ENCODE peak calls at places on chromosomes 3 and 15, in ten cellular contexts. One of them, this sample, is unnamed.

GRCh38 chr3:89270201-89270600 is 162.8 kb downstream of the EPHA3 start:
- DNase-seq in cardiac fibroblast: no peak
- DNase-seq in naive B cell: no peak
- DNase-seq in hypothalamus: no peak
- DNase-seq in activated T-cell treated with anti-CD3 and anti-CD28 coated beads for 24 hours: no peak
- DNase-seq in putamen: no peak
- DNase-seq in activated gamma-delta T cell treated with Interleukin-2 at 50 U/mL for 16 hours: no peak
- DNase-seq in activated T-helper 2 cell treated with anti-CD3 and anti-CD28 coated beads, Interferon-gamma antibody, Interleukin-2, Interleukin-4, amounts not matched to agents 10 μg/mL and 5 μg/mL and 100 μg/mL, durations not matched to agents 14 hours and 24 hours and 36 hours: no peak
- DNase-seq in sigmoid colon: no peak
- DNase-seq in activated naive CD4-positive, alpha-beta T cell treated with anti-CD3 and anti-CD28 coated beads, Interleukin-2, amount 10 ng/mL, durations not matched to agents 7 days and 5 days: no peak
- DNase-seq in this sample: no peak

GRCh38 chr15:79475312-79475711 is 43.2 kb downstream of the MINAR1 start:
- DNase-seq in cardiac fibroblast: no peak
- DNase-seq in naive B cell: no peak
- DNase-seq in hypothalamus: no peak
- DNase-seq in activated T-cell treated with anti-CD3 and anti-CD28 coated beads for 24 hours: no peak
- DNase-seq in putamen: no peak
- DNase-seq in activated gamma-delta T cell treated with Interleukin-2 at 50 U/mL for 16 hours: no peak
- DNase-seq in activated T-helper 2 cell treated with anti-CD3 and anti-CD28 coated beads, Interferon-gamma antibody, Interleukin-2, Interleukin-4, amounts not matched to agents 10 μg/mL and 5 μg/mL and 100 μg/mL, durations not matched to agents 14 hours and 24 hours and 36 hours: no peak
- DNase-seq in sigmoid colon: no peak
- DNase-seq in activated naive CD4-positive, alpha-beta T cell treated with anti-CD3 and anti-CD28 coated beads, Interleukin-2, amount 10 ng/mL, durations not matched to agents 7 days and 5 days: no peak
- DNase-seq in this sample: no peak

GRCh38 chr15:26065723-26066122 is 202.6 kb upstream of the ATP10A start:
- DNase-seq in cardiac fibroblast: no peak
- DNase-seq in naive B cell: no peak
- DNase-seq in hypothalamus: no peak
- DNase-seq in activated T-cell treated with anti-CD3 and anti-CD28 coated beads for 24 hours: no peak
- DNase-seq in putamen: no peak
- DNase-seq in activated gamma-delta T cell treated with Interleukin-2 at 50 U/mL for 16 hours: no peak
- DNase-seq in activated T-helper 2 cell treated with anti-CD3 and anti-CD28 coated beads, Interferon-gamma antibody, Interleukin-2, Interleukin-4, amounts not matched to agents 10 μg/mL and 5 μg/mL and 100 μg/mL, durations not matched to agents 14 hours and 24 hours and 36 hours: no peak
- DNase-seq in sigmoid colon: no peak
- DNase-seq in activated naive CD4-positive, alpha-beta T cell treated with anti-CD3 and anti-CD28 coated beads, Interleukin-2, amount 10 ng/mL, durations not matched to agents 7 days and 5 days: no peak
- DNase-seq in this sample: no peak

GRCh38 chr3:100882571-100882981 is 110.6 kb downstream of the ABI3BP start:
- DNase-seq in cardiac fibroblast: peak
- DNase-seq in naive B cell: no peak
- DNase-seq in hypothalamus: no peak
- DNase-seq in activated T-cell treated with anti-CD3 and anti-CD28 coated beads for 24 hours: no peak
- DNase-seq in putamen: no peak
- DNase-seq in activated gamma-delta T cell treated with Interleukin-2 at 50 U/mL for 16 hours: no peak
- DNase-seq in activated T-helper 2 cell treated with anti-CD3 and anti-CD28 coated beads, Interferon-gamma antibody, Interleukin-2, Interleukin-4, amounts not matched to agents 10 μg/mL and 5 μg/mL and 100 μg/mL, durations not matched to agents 14 hours and 24 hours and 36 hours: no peak
- DNase-seq in sigmoid colon: no peak
- DNase-seq in activated naive CD4-positive, alpha-beta T cell treated with anti-CD3 and anti-CD28 coated beads, Interleukin-2, amount 10 ng/mL, durations not matched to agents 7 days and 5 days: no peak
- DNase-seq in this sample: no peak

GRCh38 chr3:18224406-18224805 is 200.7 kb downstream of the SATB1 start:
- DNase-seq in cardiac fibroblast: no peak
- DNase-seq in naive B cell: peak
- DNase-seq in hypothalamus: no peak
- DNase-seq in activated T-cell treated with anti-CD3 and anti-CD28 coated beads for 24 hours: no peak
- DNase-seq in putamen: no peak
- DNase-seq in activated gamma-delta T cell treated with Interleukin-2 at 50 U/mL for 16 hours: no peak
- DNase-seq in activated T-helper 2 cell treated with anti-CD3 and anti-CD28 coated beads, Interferon-gamma antibody, Interleukin-2, Interleukin-4, amounts not matched to agents 10 μg/mL and 5 μg/mL and 100 μg/mL, durations not matched to agents 14 hours and 24 hours and 36 hours: no peak
- DNase-seq in sigmoid colon: no peak
- DNase-seq in activated naive CD4-positive, alpha-beta T cell treated with anti-CD3 and anti-CD28 coated beads, Interleukin-2, amount 10 ng/mL, durations not matched to agents 7 days and 5 days: no peak
- DNase-seq in this sample: no peak

GRCh38 chr3:173109143-173109542 is 31.9 kb downstream of the SPATA16 start:
- DNase-seq in cardiac fibroblast: no peak
- DNase-seq in naive B cell: no peak
- DNase-seq in hypothalamus: no peak
- DNase-seq in activated T-cell treated with anti-CD3 and anti-CD28 coated beads for 24 hours: no peak
- DNase-seq in putamen: no peak
- DNase-seq in activated gamma-delta T cell treated with Interleukin-2 at 50 U/mL for 16 hours: no peak
- DNase-seq in activated T-helper 2 cell treated with anti-CD3 and anti-CD28 coated beads, Interferon-gamma antibody, Interleukin-2, Interleukin-4, amounts not matched to agents 10 μg/mL and 5 μg/mL and 100 μg/mL, durations not matched to agents 14 hours and 24 hours and 36 hours: no peak
- DNase-seq in sigmoid colon: no peak
- DNase-seq in activated naive CD4-positive, alpha-beta T cell treated with anti-CD3 and anti-CD28 coated beads, Interleukin-2, amount 10 ng/mL, durations not matched to agents 7 days and 5 days: no peak
- DNase-seq in this sample: no peak

GRCh38 chr3:96844204-96844514 is 29.8 kb downstream of the EPHA6 start:
- DNase-seq in cardiac fibroblast: no peak
- DNase-seq in naive B cell: no peak
- DNase-seq in hypothalamus: no peak
- DNase-seq in activated T-cell treated with anti-CD3 and anti-CD28 coated beads for 24 hours: no peak
- DNase-seq in putamen: no peak
- DNase-seq in activated gamma-delta T cell treated with Interleukin-2 at 50 U/mL for 16 hours: no peak
- DNase-seq in activated T-helper 2 cell treated with anti-CD3 and anti-CD28 coated beads, Interferon-gamma antibody, Interleukin-2, Interleukin-4, amounts not matched to agents 10 μg/mL and 5 μg/mL and 100 μg/mL, durations not matched to agents 14 hours and 24 hours and 36 hours: no peak
- DNase-seq in sigmoid colon: no peak
- DNase-seq in activated naive CD4-positive, alpha-beta T cell treated with anti-CD3 and anti-CD28 coated beads, Interleukin-2, amount 10 ng/mL, durations not matched to agents 7 days and 5 days: no peak
- DNase-seq in this sample: no peak

GRCh38 chr15:52728899-52729298 is 49.7 kb upstream of the ATOSA start:
- DNase-seq in cardiac fibroblast: peak
- DNase-seq in naive B cell: no peak
- DNase-seq in hypothalamus: no peak
- DNase-seq in activated T-cell treated with anti-CD3 and anti-CD28 coated beads for 24 hours: no peak
- DNase-seq in putamen: no peak
- DNase-seq in activated gamma-delta T cell treated with Interleukin-2 at 50 U/mL for 16 hours: no peak
- DNase-seq in activated T-helper 2 cell treated with anti-CD3 and anti-CD28 coated beads, Interferon-gamma antibody, Interleukin-2, Interleukin-4, amounts not matched to agents 10 μg/mL and 5 μg/mL and 100 μg/mL, durations not matched to agents 14 hours and 24 hours and 36 hours: no peak
- DNase-seq in sigmoid colon: no peak
- DNase-seq in activated naive CD4-positive, alpha-beta T cell treated with anti-CD3 and anti-CD28 coated beads, Interleukin-2, amount 10 ng/mL, durations not matched to agents 7 days and 5 days: no peak
- DNase-seq in this sample: no peak

GRCh38 chr15:84600331-84600686 is 500 bp upstream of the ZSCAN2 start:
- DNase-seq in cardiac fibroblast: peak
- DNase-seq in naive B cell: no peak
- DNase-seq in hypothalamus: no peak
- DNase-seq in activated T-cell treated with anti-CD3 and anti-CD28 coated beads for 24 hours: peak
- DNase-seq in putamen: no peak
- DNase-seq in activated gamma-delta T cell treated with Interleukin-2 at 50 U/mL for 16 hours: peak
- DNase-seq in activated T-helper 2 cell treated with anti-CD3 and anti-CD28 coated beads, Interferon-gamma antibody, Interleukin-2, Interleukin-4, amounts not matched to agents 10 μg/mL and 5 μg/mL and 100 μg/mL, durations not matched to agents 14 hours and 24 hours and 36 hours: peak
- DNase-seq in sigmoid colon: peak
- DNase-seq in activated naive CD4-positive, alpha-beta T cell treated with anti-CD3 and anti-CD28 coated beads, Interleukin-2, amount 10 ng/mL, durations not matched to agents 7 days and 5 days: peak
- DNase-seq in this sample: peak

GRCh38 chr15:67531379-67532059 is 10.6 kb downstream of the C15orf61 start:
- DNase-seq in cardiac fibroblast: peak
- DNase-seq in naive B cell: no peak
- DNase-seq in hypothalamus: no peak
- DNase-seq in activated T-cell treated with anti-CD3 and anti-CD28 coated beads for 24 hours: no peak
- DNase-seq in putamen: no peak
- DNase-seq in activated gamma-delta T cell treated with Interleukin-2 at 50 U/mL for 16 hours: no peak
- DNase-seq in activated T-helper 2 cell treated with anti-CD3 and anti-CD28 coated beads, Interferon-gamma antibody, Interleukin-2, Interleukin-4, amounts not matched to agents 10 μg/mL and 5 μg/mL and 100 μg/mL, durations not matched to agents 14 hours and 24 hours and 36 hours: no peak
- DNase-seq in sigmoid colon: no peak
- DNase-seq in activated naive CD4-positive, alpha-beta T cell treated with anti-CD3 and anti-CD28 coated beads, Interleukin-2, amount 10 ng/mL, durations not matched to agents 7 days and 5 days: no peak
- DNase-seq in this sample: no peak

GRCh38 chr3:55608266-55608937 is 121.3 kb upstream of the WNT5A start:
- DNase-seq in cardiac fibroblast: no peak
- DNase-seq in naive B cell: no peak
- DNase-seq in hypothalamus: no peak
- DNase-seq in activated T-cell treated with anti-CD3 and anti-CD28 coated beads for 24 hours: no peak
- DNase-seq in putamen: no peak
- DNase-seq in activated gamma-delta T cell treated with Interleukin-2 at 50 U/mL for 16 hours: no peak
- DNase-seq in activated T-helper 2 cell treated with anti-CD3 and anti-CD28 coated beads, Interferon-gamma antibody, Interleukin-2, Interleukin-4, amounts not matched to agents 10 μg/mL and 5 μg/mL and 100 μg/mL, durations not matched to agents 14 hours and 24 hours and 36 hours: no peak
- DNase-seq in sigmoid colon: no peak
- DNase-seq in activated naive CD4-positive, alpha-beta T cell treated with anti-CD3 and anti-CD28 coated beads, Interleukin-2, amount 10 ng/mL, durations not matched to agents 7 days and 5 days: no peak
- DNase-seq in this sample: no peak

GRCh38 chr15:43241100-43241499 is 20.3 kb upstream of the EPB42 start:
- DNase-seq in cardiac fibroblast: peak
- DNase-seq in naive B cell: no peak
- DNase-seq in hypothalamus: no peak
- DNase-seq in activated T-cell treated with anti-CD3 and anti-CD28 coated beads for 24 hours: no peak
- DNase-seq in putamen: peak
- DNase-seq in activated gamma-delta T cell treated with Interleukin-2 at 50 U/mL for 16 hours: no peak
- DNase-seq in activated T-helper 2 cell treated with anti-CD3 and anti-CD28 coated beads, Interferon-gamma antibody, Interleukin-2, Interleukin-4, amounts not matched to agents 10 μg/mL and 5 μg/mL and 100 μg/mL, durations not matched to agents 14 hours and 24 hours and 36 hours: no peak
- DNase-seq in sigmoid colon: peak
- DNase-seq in activated naive CD4-positive, alpha-beta T cell treated with anti-CD3 and anti-CD28 coated beads, Interleukin-2, amount 10 ng/mL, durations not matched to agents 7 days and 5 days: no peak
- DNase-seq in this sample: no peak

GRCh38 chr15:95495033-95495541 is 835.4 kb upstream of the NR2F2 start:
- DNase-seq in cardiac fibroblast: peak
- DNase-seq in naive B cell: no peak
- DNase-seq in hypothalamus: peak
- DNase-seq in activated T-cell treated with anti-CD3 and anti-CD28 coated beads for 24 hours: no peak
- DNase-seq in putamen: no peak
- DNase-seq in activated gamma-delta T cell treated with Interleukin-2 at 50 U/mL for 16 hours: no peak
- DNase-seq in activated T-helper 2 cell treated with anti-CD3 and anti-CD28 coated beads, Interferon-gamma antibody, Interleukin-2, Interleukin-4, amounts not matched to agents 10 μg/mL and 5 μg/mL and 100 μg/mL, durations not matched to agents 14 hours and 24 hours and 36 hours: no peak
- DNase-seq in sigmoid colon: no peak
- DNase-seq in activated naive CD4-positive, alpha-beta T cell treated with anti-CD3 and anti-CD28 coated beads, Interleukin-2, amount 10 ng/mL, durations not matched to agents 7 days and 5 days: no peak
- DNase-seq in this sample: no peak

GRCh38 chr3:197912770-197913476 is 37.1 kb upstream of the RPL35A start:
- DNase-seq in cardiac fibroblast: peak
- DNase-seq in naive B cell: no peak
- DNase-seq in hypothalamus: no peak
- DNase-seq in activated T-cell treated with anti-CD3 and anti-CD28 coated beads for 24 hours: no peak
- DNase-seq in putamen: no peak
- DNase-seq in activated gamma-delta T cell treated with Interleukin-2 at 50 U/mL for 16 hours: no peak
- DNase-seq in activated T-helper 2 cell treated with anti-CD3 and anti-CD28 coated beads, Interferon-gamma antibody, Interleukin-2, Interleukin-4, amounts not matched to agents 10 μg/mL and 5 μg/mL and 100 μg/mL, durations not matched to agents 14 hours and 24 hours and 36 hours: no peak
- DNase-seq in sigmoid colon: no peak
- DNase-seq in activated naive CD4-positive, alpha-beta T cell treated with anti-CD3 and anti-CD28 coated beads, Interleukin-2, amount 10 ng/mL, durations not matched to agents 7 days and 5 days: no peak
- DNase-seq in this sample: peak

GRCh38 chr3:113287111-113287817 is 75.9 kb downstream of the BOC start:
- DNase-seq in cardiac fibroblast: peak
- DNase-seq in naive B cell: no peak
- DNase-seq in hypothalamus: no peak
- DNase-seq in activated T-cell treated with anti-CD3 and anti-CD28 coated beads for 24 hours: no peak
- DNase-seq in putamen: no peak
- DNase-seq in activated gamma-delta T cell treated with Interleukin-2 at 50 U/mL for 16 hours: no peak
- DNase-seq in activated T-helper 2 cell treated with anti-CD3 and anti-CD28 coated beads, Interferon-gamma antibody, Interleukin-2, Interleukin-4, amounts not matched to agents 10 μg/mL and 5 μg/mL and 100 μg/mL, durations not matched to agents 14 hours and 24 hours and 36 hours: no peak
- DNase-seq in sigmoid colon: no peak
- DNase-seq in activated naive CD4-positive, alpha-beta T cell treated with anti-CD3 and anti-CD28 coated beads, Interleukin-2, amount 10 ng/mL, durations not matched to agents 7 days and 5 days: no peak
- DNase-seq in this sample: no peak

GRCh38 chr3:107085261-107085660 is 292.0 kb upstream of the CCDC54 start:
- DNase-seq in cardiac fibroblast: peak
- DNase-seq in naive B cell: no peak
- DNase-seq in hypothalamus: no peak
- DNase-seq in activated T-cell treated with anti-CD3 and anti-CD28 coated beads for 24 hours: no peak
- DNase-seq in putamen: no peak
- DNase-seq in activated gamma-delta T cell treated with Interleukin-2 at 50 U/mL for 16 hours: no peak
- DNase-seq in activated T-helper 2 cell treated with anti-CD3 and anti-CD28 coated beads, Interferon-gamma antibody, Interleukin-2, Interleukin-4, amounts not matched to agents 10 μg/mL and 5 μg/mL and 100 μg/mL, durations not matched to agents 14 hours and 24 hours and 36 hours: no peak
- DNase-seq in sigmoid colon: no peak
- DNase-seq in activated naive CD4-positive, alpha-beta T cell treated with anti-CD3 and anti-CD28 coated beads, Interleukin-2, amount 10 ng/mL, durations not matched to agents 7 days and 5 days: no peak
- DNase-seq in this sample: no peak

GRCh38 chr3:55492976-55493375 is 5.9 kb upstream of the WNT5A start:
- DNase-seq in cardiac fibroblast: no peak
- DNase-seq in naive B cell: no peak
- DNase-seq in hypothalamus: no peak
- DNase-seq in activated T-cell treated with anti-CD3 and anti-CD28 coated beads for 24 hours: no peak
- DNase-seq in putamen: no peak
- DNase-seq in activated gamma-delta T cell treated with Interleukin-2 at 50 U/mL for 16 hours: no peak
- DNase-seq in activated T-helper 2 cell treated with anti-CD3 and anti-CD28 coated beads, Interferon-gamma antibody, Interleukin-2, Interleukin-4, amounts not matched to agents 10 μg/mL and 5 μg/mL and 100 μg/mL, durations not matched to agents 14 hours and 24 hours and 36 hours: no peak
- DNase-seq in sigmoid colon: no peak
- DNase-seq in activated naive CD4-positive, alpha-beta T cell treated with anti-CD3 and anti-CD28 coated beads, Interleukin-2, amount 10 ng/mL, durations not matched to agents 7 days and 5 days: no peak
- DNase-seq in this sample: no peak

GRCh38 chr3:183537295-183537730 is 18.2 kb downstream of the KLHL6 start:
- DNase-seq in cardiac fibroblast: peak
- DNase-seq in naive B cell: no peak
- DNase-seq in hypothalamus: no peak
- DNase-seq in activated T-cell treated with anti-CD3 and anti-CD28 coated beads for 24 hours: no peak
- DNase-seq in putamen: no peak
- DNase-seq in activated gamma-delta T cell treated with Interleukin-2 at 50 U/mL for 16 hours: no peak
- DNase-seq in activated T-helper 2 cell treated with anti-CD3 and anti-CD28 coated beads, Interferon-gamma antibody, Interleukin-2, Interleukin-4, amounts not matched to agents 10 μg/mL and 5 μg/mL and 100 μg/mL, durations not matched to agents 14 hours and 24 hours and 36 hours: no peak
- DNase-seq in sigmoid colon: no peak
- DNase-seq in activated naive CD4-positive, alpha-beta T cell treated with anti-CD3 and anti-CD28 coated beads, Interleukin-2, amount 10 ng/mL, durations not matched to agents 7 days and 5 days: no peak
- DNase-seq in this sample: no peak

GRCh38 chr15:45157974-45158373 is 28.2 kb downstream of the DUOX1 start:
- DNase-seq in cardiac fibroblast: peak
- DNase-seq in naive B cell: no peak
- DNase-seq in hypothalamus: no peak
- DNase-seq in activated T-cell treated with anti-CD3 and anti-CD28 coated beads for 24 hours: no peak
- DNase-seq in putamen: peak
- DNase-seq in activated gamma-delta T cell treated with Interleukin-2 at 50 U/mL for 16 hours: no peak
- DNase-seq in activated T-helper 2 cell treated with anti-CD3 and anti-CD28 coated beads, Interferon-gamma antibody, Interleukin-2, Interleukin-4, amounts not matched to agents 10 μg/mL and 5 μg/mL and 100 μg/mL, durations not matched to agents 14 hours and 24 hours and 36 hours: peak
- DNase-seq in sigmoid colon: no peak
- DNase-seq in activated naive CD4-positive, alpha-beta T cell treated with anti-CD3 and anti-CD28 coated beads, Interleukin-2, amount 10 ng/mL, durations not matched to agents 7 days and 5 days: no peak
- DNase-seq in this sample: no peak

GRCh38 chr15:88657326-88658069 is 18.7 kb downstream of the ISG20 start:
- DNase-seq in cardiac fibroblast: peak
- DNase-seq in naive B cell: no peak
- DNase-seq in hypothalamus: no peak
- DNase-seq in activated T-cell treated with anti-CD3 and anti-CD28 coated beads for 24 hours: no peak
- DNase-seq in putamen: no peak
- DNase-seq in activated gamma-delta T cell treated with Interleukin-2 at 50 U/mL for 16 hours: no peak
- DNase-seq in activated T-helper 2 cell treated with anti-CD3 and anti-CD28 coated beads, Interferon-gamma antibody, Interleukin-2, Interleukin-4, amounts not matched to agents 10 μg/mL and 5 μg/mL and 100 μg/mL, durations not matched to agents 14 hours and 24 hours and 36 hours: no peak
- DNase-seq in sigmoid colon: peak
- DNase-seq in activated naive CD4-positive, alpha-beta T cell treated with anti-CD3 and anti-CD28 coated beads, Interleukin-2, amount 10 ng/mL, durations not matched to agents 7 days and 5 days: no peak
- DNase-seq in this sample: no peak

GRCh38 chr3:113804701-113805100 is 33.9 kb upstream of the GRAMD1C start:
- DNase-seq in cardiac fibroblast: no peak
- DNase-seq in naive B cell: no peak
- DNase-seq in hypothalamus: no peak
- DNase-seq in activated T-cell treated with anti-CD3 and anti-CD28 coated beads for 24 hours: no peak
- DNase-seq in putamen: no peak
- DNase-seq in activated gamma-delta T cell treated with Interleukin-2 at 50 U/mL for 16 hours: no peak
- DNase-seq in activated T-helper 2 cell treated with anti-CD3 and anti-CD28 coated beads, Interferon-gamma antibody, Interleukin-2, Interleukin-4, amounts not matched to agents 10 μg/mL and 5 μg/mL and 100 μg/mL, durations not matched to agents 14 hours and 24 hours and 36 hours: no peak
- DNase-seq in sigmoid colon: no peak
- DNase-seq in activated naive CD4-positive, alpha-beta T cell treated with anti-CD3 and anti-CD28 coated beads, Interleukin-2, amount 10 ng/mL, durations not matched to agents 7 days and 5 days: no peak
- DNase-seq in this sample: no peak

GRCh38 chr3:123732447-123732846 is 147.6 kb upstream of the HACD2 start:
- DNase-seq in cardiac fibroblast: no peak
- DNase-seq in naive B cell: no peak
- DNase-seq in hypothalamus: no peak
- DNase-seq in activated T-cell treated with anti-CD3 and anti-CD28 coated beads for 24 hours: no peak
- DNase-seq in putamen: no peak
- DNase-seq in activated gamma-delta T cell treated with Interleukin-2 at 50 U/mL for 16 hours: no peak
- DNase-seq in activated T-helper 2 cell treated with anti-CD3 and anti-CD28 coated beads, Interferon-gamma antibody, Interleukin-2, Interleukin-4, amounts not matched to agents 10 μg/mL and 5 μg/mL and 100 μg/mL, durations not matched to agents 14 hours and 24 hours and 36 hours: no peak
- DNase-seq in sigmoid colon: no peak
- DNase-seq in activated naive CD4-positive, alpha-beta T cell treated with anti-CD3 and anti-CD28 coated beads, Interleukin-2, amount 10 ng/mL, durations not matched to agents 7 days and 5 days: no peak
- DNase-seq in this sample: no peak

GRCh38 chr15:71232411-71232810 is 117.1 kb downstream of the THSD4 start:
- DNase-seq in cardiac fibroblast: no peak
- DNase-seq in naive B cell: no peak
- DNase-seq in hypothalamus: no peak
- DNase-seq in activated T-cell treated with anti-CD3 and anti-CD28 coated beads for 24 hours: no peak
- DNase-seq in putamen: no peak
- DNase-seq in activated gamma-delta T cell treated with Interleukin-2 at 50 U/mL for 16 hours: no peak
- DNase-seq in activated T-helper 2 cell treated with anti-CD3 and anti-CD28 coated beads, Interferon-gamma antibody, Interleukin-2, Interleukin-4, amounts not matched to agents 10 μg/mL and 5 μg/mL and 100 μg/mL, durations not matched to agents 14 hours and 24 hours and 36 hours: no peak
- DNase-seq in sigmoid colon: no peak
- DNase-seq in activated naive CD4-positive, alpha-beta T cell treated with anti-CD3 and anti-CD28 coated beads, Interleukin-2, amount 10 ng/mL, durations not matched to agents 7 days and 5 days: no peak
- DNase-seq in this sample: no peak

GRCh38 chr15:92226020-92226612 is 167.6 kb upstream of the ST8SIA2 start:
- DNase-seq in cardiac fibroblast: peak
- DNase-seq in naive B cell: no peak
- DNase-seq in hypothalamus: no peak
- DNase-seq in activated T-cell treated with anti-CD3 and anti-CD28 coated beads for 24 hours: no peak
- DNase-seq in putamen: peak
- DNase-seq in activated gamma-delta T cell treated with Interleukin-2 at 50 U/mL for 16 hours: no peak
- DNase-seq in activated T-helper 2 cell treated with anti-CD3 and anti-CD28 coated beads, Interferon-gamma antibody, Interleukin-2, Interleukin-4, amounts not matched to agents 10 μg/mL and 5 μg/mL and 100 μg/mL, durations not matched to agents 14 hours and 24 hours and 36 hours: no peak
- DNase-seq in sigmoid colon: no peak
- DNase-seq in activated naive CD4-positive, alpha-beta T cell treated with anti-CD3 and anti-CD28 coated beads, Interleukin-2, amount 10 ng/mL, durations not matched to agents 7 days and 5 days: no peak
- DNase-seq in this sample: no peak

GRCh38 chr3:116000315-116000714 is 377.0 kb downstream of the GAP43 start:
- DNase-seq in cardiac fibroblast: peak
- DNase-seq in naive B cell: no peak
- DNase-seq in hypothalamus: no peak
- DNase-seq in activated T-cell treated with anti-CD3 and anti-CD28 coated beads for 24 hours: no peak
- DNase-seq in putamen: no peak
- DNase-seq in activated gamma-delta T cell treated with Interleukin-2 at 50 U/mL for 16 hours: no peak
- DNase-seq in activated T-helper 2 cell treated with anti-CD3 and anti-CD28 coated beads, Interferon-gamma antibody, Interleukin-2, Interleukin-4, amounts not matched to agents 10 μg/mL and 5 μg/mL and 100 μg/mL, durations not matched to agents 14 hours and 24 hours and 36 hours: no peak
- DNase-seq in sigmoid colon: peak
- DNase-seq in activated naive CD4-positive, alpha-beta T cell treated with anti-CD3 and anti-CD28 coated beads, Interleukin-2, amount 10 ng/mL, durations not matched to agents 7 days and 5 days: no peak
- DNase-seq in this sample: no peak

GRCh38 chr15:30023798-30024295 is 58.9 kb upstream of the GOLGA8J start:
- DNase-seq in cardiac fibroblast: peak
- DNase-seq in naive B cell: no peak
- DNase-seq in hypothalamus: no peak
- DNase-seq in activated T-cell treated with anti-CD3 and anti-CD28 coated beads for 24 hours: no peak
- DNase-seq in putamen: no peak
- DNase-seq in activated gamma-delta T cell treated with Interleukin-2 at 50 U/mL for 16 hours: no peak
- DNase-seq in activated T-helper 2 cell treated with anti-CD3 and anti-CD28 coated beads, Interferon-gamma antibody, Interleukin-2, Interleukin-4, amounts not matched to agents 10 μg/mL and 5 μg/mL and 100 μg/mL, durations not matched to agents 14 hours and 24 hours and 36 hours: no peak
- DNase-seq in sigmoid colon: no peak
- DNase-seq in activated naive CD4-positive, alpha-beta T cell treated with anti-CD3 and anti-CD28 coated beads, Interleukin-2, amount 10 ng/mL, durations not matched to agents 7 days and 5 days: no peak
- DNase-seq in this sample: no peak

GRCh38 chr3:171267089-171267488 is 193.1 kb downstream of the TNIK start:
- DNase-seq in cardiac fibroblast: no peak
- DNase-seq in naive B cell: no peak
- DNase-seq in hypothalamus: no peak
- DNase-seq in activated T-cell treated with anti-CD3 and anti-CD28 coated beads for 24 hours: no peak
- DNase-seq in putamen: no peak
- DNase-seq in activated gamma-delta T cell treated with Interleukin-2 at 50 U/mL for 16 hours: no peak
- DNase-seq in activated T-helper 2 cell treated with anti-CD3 and anti-CD28 coated beads, Interferon-gamma antibody, Interleukin-2, Interleukin-4, amounts not matched to agents 10 μg/mL and 5 μg/mL and 100 μg/mL, durations not matched to agents 14 hours and 24 hours and 36 hours: no peak
- DNase-seq in sigmoid colon: no peak
- DNase-seq in activated naive CD4-positive, alpha-beta T cell treated with anti-CD3 and anti-CD28 coated beads, Interleukin-2, amount 10 ng/mL, durations not matched to agents 7 days and 5 days: no peak
- DNase-seq in this sample: no peak

GRCh38 chr15:70361891-70362290 is 264.2 kb upstream of the TLE3 start:
- DNase-seq in cardiac fibroblast: no peak
- DNase-seq in naive B cell: no peak
- DNase-seq in hypothalamus: no peak
- DNase-seq in activated T-cell treated with anti-CD3 and anti-CD28 coated beads for 24 hours: no peak
- DNase-seq in putamen: no peak
- DNase-seq in activated gamma-delta T cell treated with Interleukin-2 at 50 U/mL for 16 hours: no peak
- DNase-seq in activated T-helper 2 cell treated with anti-CD3 and anti-CD28 coated beads, Interferon-gamma antibody, Interleukin-2, Interleukin-4, amounts not matched to agents 10 μg/mL and 5 μg/mL and 100 μg/mL, durations not matched to agents 14 hours and 24 hours and 36 hours: no peak
- DNase-seq in sigmoid colon: no peak
- DNase-seq in activated naive CD4-positive, alpha-beta T cell treated with anti-CD3 and anti-CD28 coated beads, Interleukin-2, amount 10 ng/mL, durations not matched to agents 7 days and 5 days: no peak
- DNase-seq in this sample: no peak